ENCODE peak calls at places on chromosomes 11 and 22, in nine cellular contexts. One of them, this sample, is unnamed.
A peak's percentile ranks its signal among the peaks of the same experiment; 100 is the strongest.

GRCh38 chr11:2700415-2701211 is 819 bp upstream of the KCNQ1OT1 start:
- DNase-seq in GM04504: no peak
- DNase-seq in stimulated activated CD4-positive, alpha-beta T cell treated with anti-CD3 and anti-CD28 coated beads, Interleukin-1b, Interleukin-23, amount 100 ng/mL, for 4 hours: no peak
- DNase-seq in astrocyte of the cerebellum: no peak
- DNase-seq in adrenal gland: peak; percentile 68
- DNase-seq in ELF-1: peak; percentile 75
- DNase-seq in EH: peak; percentile 60
- DNase-seq in C1 segment of cervical spinal cord: peak; percentile 24
- DNase-seq in anterior cingulate cortex: peak; percentile 35
- DNase-seq in this sample: peak; percentile 39

GRCh38 chr11:70270877-70271634 is 566 bp downstream of the PPFIA1 start:
- DNase-seq in GM04504: no peak
- DNase-seq in stimulated activated CD4-positive, alpha-beta T cell treated with anti-CD3 and anti-CD28 coated beads, Interleukin-1b, Interleukin-23, amount 100 ng/mL, for 4 hours: peak; percentile 7
- DNase-seq in astrocyte of the cerebellum: peak; percentile 20
- DNase-seq in adrenal gland: peak; percentile 55
- DNase-seq in ELF-1: peak; percentile 38
- DNase-seq in EH: peak; percentile 76
- DNase-seq in C1 segment of cervical spinal cord: no peak
- DNase-seq in anterior cingulate cortex: no peak
- DNase-seq in this sample: no peak

GRCh38 chr22:20203142-20204099 is 52.6 kb upstream of the CCDC188 start:
- DNase-seq in GM04504: no peak
- DNase-seq in stimulated activated CD4-positive, alpha-beta T cell treated with anti-CD3 and anti-CD28 coated beads, Interleukin-1b, Interleukin-23, amount 100 ng/mL, for 4 hours: no peak
- DNase-seq in astrocyte of the cerebellum: no peak
- DNase-seq in adrenal gland: no peak
- DNase-seq in ELF-1: peak; percentile 94
- DNase-seq in EH: peak; percentile 57
- DNase-seq in C1 segment of cervical spinal cord: no peak
- DNase-seq in anterior cingulate cortex: no peak
- DNase-seq in this sample: no peak

GRCh38 chr22:28815729-28816128 is 15.4 kb upstream of the XBP1 start:
- DNase-seq in GM04504: no peak
- DNase-seq in stimulated activated CD4-positive, alpha-beta T cell treated with anti-CD3 and anti-CD28 coated beads, Interleukin-1b, Interleukin-23, amount 100 ng/mL, for 4 hours: no peak
- DNase-seq in astrocyte of the cerebellum: no peak
- DNase-seq in adrenal gland: no peak
- DNase-seq in ELF-1: no peak
- DNase-seq in EH: no peak
- DNase-seq in C1 segment of cervical spinal cord: no peak
- DNase-seq in anterior cingulate cortex: no peak
- DNase-seq in this sample: no peak

GRCh38 chr22:42986115-42986514 is 28.8 kb downstream of the PACSIN2 start:
- DNase-seq in GM04504: no peak
- DNase-seq in stimulated activated CD4-positive, alpha-beta T cell treated with anti-CD3 and anti-CD28 coated beads, Interleukin-1b, Interleukin-23, amount 100 ng/mL, for 4 hours: no peak
- DNase-seq in astrocyte of the cerebellum: no peak
- DNase-seq in adrenal gland: no peak
- DNase-seq in ELF-1: no peak
- DNase-seq in EH: no peak
- DNase-seq in C1 segment of cervical spinal cord: no peak
- DNase-seq in anterior cingulate cortex: no peak
- DNase-seq in this sample: no peak

GRCh38 chr11:109033627-109034340 is 368.9 kb downstream of the DDX10 start:
- DNase-seq in GM04504: peak; percentile 88
- DNase-seq in stimulated activated CD4-positive, alpha-beta T cell treated with anti-CD3 and anti-CD28 coated beads, Interleukin-1b, Interleukin-23, amount 100 ng/mL, for 4 hours: no peak
- DNase-seq in astrocyte of the cerebellum: peak; percentile 98
- DNase-seq in adrenal gland: no peak
- DNase-seq in ELF-1: no peak
- DNase-seq in EH: peak; percentile 94
- DNase-seq in C1 segment of cervical spinal cord: no peak
- DNase-seq in anterior cingulate cortex: no peak
- DNase-seq in this sample: no peak

GRCh38 chr11:62558669-62559068 is 12.1 kb upstream of the AHNAK start:
- DNase-seq in GM04504: no peak
- DNase-seq in stimulated activated CD4-positive, alpha-beta T cell treated with anti-CD3 and anti-CD28 coated beads, Interleukin-1b, Interleukin-23, amount 100 ng/mL, for 4 hours: no peak
- DNase-seq in astrocyte of the cerebellum: no peak
- DNase-seq in adrenal gland: no peak
- DNase-seq in ELF-1: peak; percentile 79
- DNase-seq in EH: no peak
- DNase-seq in C1 segment of cervical spinal cord: no peak
- DNase-seq in anterior cingulate cortex: no peak
- DNase-seq in this sample: no peak

GRCh38 chr22:30344447-30345200 is 12.1 kb downstream of the SF3A1 start:
- DNase-seq in GM04504: no peak
- DNase-seq in stimulated activated CD4-positive, alpha-beta T cell treated with anti-CD3 and anti-CD28 coated beads, Interleukin-1b, Interleukin-23, amount 100 ng/mL, for 4 hours: no peak
- DNase-seq in astrocyte of the cerebellum: no peak
- DNase-seq in adrenal gland: no peak
- DNase-seq in ELF-1: no peak
- DNase-seq in EH: no peak
- DNase-seq in C1 segment of cervical spinal cord: no peak
- DNase-seq in anterior cingulate cortex: no peak
- DNase-seq in this sample: no peak

GRCh38 chr11:34191592-34191991 is 86.2 kb downstream of the NAT10 start:
- DNase-seq in GM04504: no peak
- DNase-seq in stimulated activated CD4-positive, alpha-beta T cell treated with anti-CD3 and anti-CD28 coated beads, Interleukin-1b, Interleukin-23, amount 100 ng/mL, for 4 hours: no peak
- DNase-seq in astrocyte of the cerebellum: no peak
- DNase-seq in adrenal gland: no peak
- DNase-seq in ELF-1: no peak
- DNase-seq in EH: no peak
- DNase-seq in C1 segment of cervical spinal cord: no peak
- DNase-seq in anterior cingulate cortex: no peak
- DNase-seq in this sample: no peak

GRCh38 chr11:612201-612960 is 3.4 kb downstream of the IRF7 start:
- DNase-seq in GM04504: no peak
- DNase-seq in stimulated activated CD4-positive, alpha-beta T cell treated with anti-CD3 and anti-CD28 coated beads, Interleukin-1b, Interleukin-23, amount 100 ng/mL, for 4 hours: no peak
- DNase-seq in astrocyte of the cerebellum: no peak
- DNase-seq in adrenal gland: no peak
- DNase-seq in ELF-1: peak; percentile 36
- DNase-seq in EH: peak; percentile 27
- DNase-seq in C1 segment of cervical spinal cord: no peak
- DNase-seq in anterior cingulate cortex: no peak
- DNase-seq in this sample: no peak

GRCh38 chr11:8809605-8810272 is 101.2 kb upstream of the AKIP1 start:
- DNase-seq in GM04504: no peak
- DNase-seq in stimulated activated CD4-positive, alpha-beta T cell treated with anti-CD3 and anti-CD28 coated beads, Interleukin-1b, Interleukin-23, amount 100 ng/mL, for 4 hours: no peak
- DNase-seq in astrocyte of the cerebellum: no peak
- DNase-seq in adrenal gland: no peak
- DNase-seq in ELF-1: no peak
- DNase-seq in EH: no peak
- DNase-seq in C1 segment of cervical spinal cord: no peak
- DNase-seq in anterior cingulate cortex: no peak
- DNase-seq in this sample: no peak

GRCh38 chr11:131643171-131643570 is 272.8 kb downstream of the NTM start:
- DNase-seq in GM04504: no peak
- DNase-seq in stimulated activated CD4-positive, alpha-beta T cell treated with anti-CD3 and anti-CD28 coated beads, Interleukin-1b, Interleukin-23, amount 100 ng/mL, for 4 hours: no peak
- DNase-seq in astrocyte of the cerebellum: no peak
- DNase-seq in adrenal gland: no peak
- DNase-seq in ELF-1: no peak
- DNase-seq in EH: no peak
- DNase-seq in C1 segment of cervical spinal cord: no peak
- DNase-seq in anterior cingulate cortex: no peak
- DNase-seq in this sample: no peak

GRCh38 chr11:124740277-124740882 is 638 bp downstream of the NRGN start:
- DNase-seq in GM04504: no peak
- DNase-seq in stimulated activated CD4-positive, alpha-beta T cell treated with anti-CD3 and anti-CD28 coated beads, Interleukin-1b, Interleukin-23, amount 100 ng/mL, for 4 hours: peak; percentile 38
- DNase-seq in astrocyte of the cerebellum: no peak
- DNase-seq in adrenal gland: no peak
- DNase-seq in ELF-1: peak; percentile 57
- DNase-seq in EH: peak; percentile 38
- DNase-seq in C1 segment of cervical spinal cord: no peak
- DNase-seq in anterior cingulate cortex: no peak
- DNase-seq in this sample: no peak

GRCh38 chr11:34161361-34161760 is 55.9 kb downstream of the NAT10 start:
- DNase-seq in GM04504: no peak
- DNase-seq in stimulated activated CD4-positive, alpha-beta T cell treated with anti-CD3 and anti-CD28 coated beads, Interleukin-1b, Interleukin-23, amount 100 ng/mL, for 4 hours: no peak
- DNase-seq in astrocyte of the cerebellum: no peak
- DNase-seq in adrenal gland: no peak
- DNase-seq in ELF-1: no peak
- DNase-seq in EH: no peak
- DNase-seq in C1 segment of cervical spinal cord: no peak
- DNase-seq in anterior cingulate cortex: no peak
- DNase-seq in this sample: no peak

GRCh38 chr11:43579171-43579918 is 101.2 kb upstream of the HSD17B12 start:
- DNase-seq in GM04504: no peak
- DNase-seq in stimulated activated CD4-positive, alpha-beta T cell treated with anti-CD3 and anti-CD28 coated beads, Interleukin-1b, Interleukin-23, amount 100 ng/mL, for 4 hours: no peak
- DNase-seq in astrocyte of the cerebellum: no peak
- DNase-seq in adrenal gland: no peak
- DNase-seq in ELF-1: peak; percentile 59
- DNase-seq in EH: peak; percentile 14
- DNase-seq in C1 segment of cervical spinal cord: no peak
- DNase-seq in anterior cingulate cortex: no peak
- DNase-seq in this sample: no peak

GRCh38 chr22:41943661-41944209 is 3.2 kb downstream of the CENPM start:
- DNase-seq in GM04504: no peak
- DNase-seq in stimulated activated CD4-positive, alpha-beta T cell treated with anti-CD3 and anti-CD28 coated beads, Interleukin-1b, Interleukin-23, amount 100 ng/mL, for 4 hours: no peak
- DNase-seq in astrocyte of the cerebellum: no peak
- DNase-seq in adrenal gland: no peak
- DNase-seq in ELF-1: no peak
- DNase-seq in EH: peak; percentile 29
- DNase-seq in C1 segment of cervical spinal cord: no peak
- DNase-seq in anterior cingulate cortex: no peak
- DNase-seq in this sample: no peak

GRCh38 chr11:1841511-1842148 is 2.8 kb downstream of the TNNI2 start:
- DNase-seq in GM04504: no peak
- DNase-seq in stimulated activated CD4-positive, alpha-beta T cell treated with anti-CD3 and anti-CD28 coated beads, Interleukin-1b, Interleukin-23, amount 100 ng/mL, for 4 hours: no peak
- DNase-seq in astrocyte of the cerebellum: no peak
- DNase-seq in adrenal gland: no peak
- DNase-seq in ELF-1: no peak
- DNase-seq in EH: no peak
- DNase-seq in C1 segment of cervical spinal cord: no peak
- DNase-seq in anterior cingulate cortex: no peak
- DNase-seq in this sample: no peak

GRCh38 chr22:25146311-25146710 is 53.3 kb upstream of the CRYBB3 start:
- DNase-seq in GM04504: no peak
- DNase-seq in stimulated activated CD4-positive, alpha-beta T cell treated with anti-CD3 and anti-CD28 coated beads, Interleukin-1b, Interleukin-23, amount 100 ng/mL, for 4 hours: no peak
- DNase-seq in astrocyte of the cerebellum: no peak
- DNase-seq in adrenal gland: no peak
- DNase-seq in ELF-1: peak; percentile 30
- DNase-seq in EH: no peak
- DNase-seq in C1 segment of cervical spinal cord: no peak
- DNase-seq in anterior cingulate cortex: no peak
- DNase-seq in this sample: no peak

GRCh38 chr11:78708388-78708787 is 133.7 kb upstream of the NARS2 start:
- DNase-seq in GM04504: no peak
- DNase-seq in stimulated activated CD4-positive, alpha-beta T cell treated with anti-CD3 and anti-CD28 coated beads, Interleukin-1b, Interleukin-23, amount 100 ng/mL, for 4 hours: no peak
- DNase-seq in astrocyte of the cerebellum: no peak
- DNase-seq in adrenal gland: no peak
- DNase-seq in ELF-1: peak; percentile 49
- DNase-seq in EH: peak; percentile 70
- DNase-seq in C1 segment of cervical spinal cord: no peak
- DNase-seq in anterior cingulate cortex: no peak
- DNase-seq in this sample: no peak

GRCh38 chr11:110710520-110711381 is 1.5 kb downstream of the ARHGAP20 start:
- DNase-seq in GM04504: no peak
- DNase-seq in stimulated activated CD4-positive, alpha-beta T cell treated with anti-CD3 and anti-CD28 coated beads, Interleukin-1b, Interleukin-23, amount 100 ng/mL, for 4 hours: no peak
- DNase-seq in astrocyte of the cerebellum: no peak
- DNase-seq in adrenal gland: peak; percentile 63
- DNase-seq in ELF-1: peak; percentile 18
- DNase-seq in EH: peak; percentile 24
- DNase-seq in C1 segment of cervical spinal cord: no peak
- DNase-seq in anterior cingulate cortex: peak; percentile 3
- DNase-seq in this sample: peak; percentile 44

GRCh38 chr11:119907934-119908760 is 179.1 kb upstream of the NECTIN1 start:
- DNase-seq in GM04504: no peak
- DNase-seq in stimulated activated CD4-positive, alpha-beta T cell treated with anti-CD3 and anti-CD28 coated beads, Interleukin-1b, Interleukin-23, amount 100 ng/mL, for 4 hours: no peak
- DNase-seq in astrocyte of the cerebellum: no peak
- DNase-seq in adrenal gland: no peak
- DNase-seq in ELF-1: no peak
- DNase-seq in EH: no peak
- DNase-seq in C1 segment of cervical spinal cord: no peak
- DNase-seq in anterior cingulate cortex: no peak
- DNase-seq in this sample: no peak

GRCh38 chr22:42769574-42770447 is 49.1 kb upstream of the A4GALT start:
- DNase-seq in GM04504: peak; percentile 72
- DNase-seq in stimulated activated CD4-positive, alpha-beta T cell treated with anti-CD3 and anti-CD28 coated beads, Interleukin-1b, Interleukin-23, amount 100 ng/mL, for 4 hours: no peak
- DNase-seq in astrocyte of the cerebellum: peak; percentile 53
- DNase-seq in adrenal gland: peak; percentile 75
- DNase-seq in ELF-1: peak; percentile 26
- DNase-seq in EH: peak; percentile 86
- DNase-seq in C1 segment of cervical spinal cord: no peak
- DNase-seq in anterior cingulate cortex: no peak
- DNase-seq in this sample: no peak

GRCh38 chr11:2886191-2886894 is 768 bp upstream of the CDKN1C start:
- DNase-seq in GM04504: no peak
- DNase-seq in stimulated activated CD4-positive, alpha-beta T cell treated with anti-CD3 and anti-CD28 coated beads, Interleukin-1b, Interleukin-23, amount 100 ng/mL, for 4 hours: no peak
- DNase-seq in astrocyte of the cerebellum: no peak
- DNase-seq in adrenal gland: peak; percentile 56
- DNase-seq in ELF-1: peak; percentile 74
- DNase-seq in EH: peak; percentile 28
- DNase-seq in C1 segment of cervical spinal cord: no peak
- DNase-seq in anterior cingulate cortex: no peak
- DNase-seq in this sample: no peak

GRCh38 chr11:74731301-74732094 is at the start of gene CHRDL2:
- DNase-seq in GM04504: no peak
- DNase-seq in stimulated activated CD4-positive, alpha-beta T cell treated with anti-CD3 and anti-CD28 coated beads, Interleukin-1b, Interleukin-23, amount 100 ng/mL, for 4 hours: no peak
- DNase-seq in astrocyte of the cerebellum: no peak
- DNase-seq in adrenal gland: no peak
- DNase-seq in ELF-1: no peak
- DNase-seq in EH: peak; percentile 35
- DNase-seq in C1 segment of cervical spinal cord: no peak
- DNase-seq in anterior cingulate cortex: no peak
- DNase-seq in this sample: no peak

GRCh38 chr11:130650456-130651068 is 202.1 kb downstream of the ADAMTS15 start:
- DNase-seq in GM04504: no peak
- DNase-seq in stimulated activated CD4-positive, alpha-beta T cell treated with anti-CD3 and anti-CD28 coated beads, Interleukin-1b, Interleukin-23, amount 100 ng/mL, for 4 hours: no peak
- DNase-seq in astrocyte of the cerebellum: no peak
- DNase-seq in adrenal gland: no peak
- DNase-seq in ELF-1: no peak
- DNase-seq in EH: peak; percentile 52
- DNase-seq in C1 segment of cervical spinal cord: no peak
- DNase-seq in anterior cingulate cortex: no peak
- DNase-seq in this sample: no peak

GRCh38 chr11:122042981-122043380 is 73.0 kb downstream of the BLID start:
- DNase-seq in GM04504: no peak
- DNase-seq in stimulated activated CD4-positive, alpha-beta T cell treated with anti-CD3 and anti-CD28 coated beads, Interleukin-1b, Interleukin-23, amount 100 ng/mL, for 4 hours: no peak
- DNase-seq in astrocyte of the cerebellum: no peak
- DNase-seq in adrenal gland: no peak
- DNase-seq in ELF-1: no peak
- DNase-seq in EH: peak; percentile 58
- DNase-seq in C1 segment of cervical spinal cord: no peak
- DNase-seq in anterior cingulate cortex: no peak
- DNase-seq in this sample: no peak

GRCh38 chr11:71240061-71240690 is 12.2 kb downstream of the SHANK2 start:
- DNase-seq in GM04504: no peak
- DNase-seq in stimulated activated CD4-positive, alpha-beta T cell treated with anti-CD3 and anti-CD28 coated beads, Interleukin-1b, Interleukin-23, amount 100 ng/mL, for 4 hours: no peak
- DNase-seq in astrocyte of the cerebellum: no peak
- DNase-seq in adrenal gland: no peak
- DNase-seq in ELF-1: no peak
- DNase-seq in EH: no peak
- DNase-seq in C1 segment of cervical spinal cord: no peak
- DNase-seq in anterior cingulate cortex: no peak
- DNase-seq in this sample: no peak

GRCh38 chr11:15927866-15928217 is 428.5 kb downstream of the SOX6 start:
- DNase-seq in GM04504: no peak
- DNase-seq in stimulated activated CD4-positive, alpha-beta T cell treated with anti-CD3 and anti-CD28 coated beads, Interleukin-1b, Interleukin-23, amount 100 ng/mL, for 4 hours: no peak
- DNase-seq in astrocyte of the cerebellum: no peak
- DNase-seq in adrenal gland: no peak
- DNase-seq in ELF-1: no peak
- DNase-seq in EH: no peak
- DNase-seq in C1 segment of cervical spinal cord: no peak
- DNase-seq in anterior cingulate cortex: no peak
- DNase-seq in this sample: no peak

GRCh38 chr11:14012836-14013235 is 50.3 kb downstream of the SPON1 start:
- DNase-seq in GM04504: no peak
- DNase-seq in stimulated activated CD4-positive, alpha-beta T cell treated with anti-CD3 and anti-CD28 coated beads, Interleukin-1b, Interleukin-23, amount 100 ng/mL, for 4 hours: no peak
- DNase-seq in astrocyte of the cerebellum: no peak
- DNase-seq in adrenal gland: no peak
- DNase-seq in ELF-1: no peak
- DNase-seq in EH: peak; percentile 39
- DNase-seq in C1 segment of cervical spinal cord: no peak
- DNase-seq in anterior cingulate cortex: no peak
- DNase-seq in this sample: no peak

GRCh38 chr22:36773935-36774334 is 2.0 kb downstream of the IFT27 start:
- DNase-seq in GM04504: no peak
- DNase-seq in stimulated activated CD4-positive, alpha-beta T cell treated with anti-CD3 and anti-CD28 coated beads, Interleukin-1b, Interleukin-23, amount 100 ng/mL, for 4 hours: no peak
- DNase-seq in astrocyte of the cerebellum: no peak
- DNase-seq in adrenal gland: no peak
- DNase-seq in ELF-1: no peak
- DNase-seq in EH: peak; percentile 50
- DNase-seq in C1 segment of cervical spinal cord: no peak
- DNase-seq in anterior cingulate cortex: no peak
- DNase-seq in this sample: peak; percentile 61

GRCh38 chr11:13216019-13217006 is 61.3 kb upstream of the BMAL1 start:
- DNase-seq in GM04504: peak; percentile 94
- DNase-seq in stimulated activated CD4-positive, alpha-beta T cell treated with anti-CD3 and anti-CD28 coated beads, Interleukin-1b, Interleukin-23, amount 100 ng/mL, for 4 hours: no peak
- DNase-seq in astrocyte of the cerebellum: peak; percentile 74
- DNase-seq in adrenal gland: peak; percentile 56
- DNase-seq in ELF-1: peak; percentile 86
- DNase-seq in EH: peak; percentile 99
- DNase-seq in C1 segment of cervical spinal cord: no peak
- DNase-seq in anterior cingulate cortex: no peak
- DNase-seq in this sample: no peak